ENCODE peak calls at places on chromosomes 3 and 15, in five cellular contexts. C is H1, M is GM12878, G is NT2/D1, Y is HepG2. X is an unnamed sample.

GRCh38 chr3:138459619-138460535 is 25.5 kb downstream of the ESYT3 start:
- DNase-seq in G (no peak), M (no peak), Y (no peak), C (peak), X (no peak)

GRCh38 chr15:40346579-40347558 is 4.0 kb upstream of the PHGR1 start:
- DNase-seq in M (no peak), C (no peak), G (no peak), Y (peak), X (no peak)

GRCh38 chr3:37777835-37778234 is 83.8 kb upstream of the CTDSPL start:
- DNase-seq in C (no peak), Y (no peak), G (no peak), M (no peak), X (no peak)

GRCh38 chr15:51075364-51075763 is 19.3 kb downstream of the TNFAIP8L3 start:
- DNase-seq in G (no peak), Y (no peak), M (no peak), C (no peak), X (no peak)

GRCh38 chr3:128447561-128448013 is 19.1 kb downstream of the DNAJB8 start:
- DNase-seq in C (no peak), G (no peak), M (peak), Y (no peak), X (no peak)

GRCh38 chr3:37257581-37257980 is 83.2 kb upstream of the LRRFIP2 start:
- DNase-seq in G (no peak), Y (no peak), M (no peak), C (no peak), X (no peak)

GRCh38 chr3:50737511-50738251 is 63.0 kb downstream of the DOCK3 start:
- DNase-seq in G (no peak), M (no peak), C (no peak), Y (no peak), X (no peak)

GRCh38 chr3:69161587-69162196 is 39.3 kb upstream of the LMOD3 start:
- DNase-seq in C (no peak), G (no peak), Y (peak), M (peak), X (peak)

GRCh38 chr3:108090066-108090700 is 648 bp downstream of the CD47 start:
- DNase-seq in C (peak), Y (no peak), G (no peak), M (no peak), X (no peak)
- TF ChIP-seq SUZ12 in C (peak), Y (no peak), G (no peak), M (no peak), X (no peak)

GRCh38 chr15:73681073-73681472 is 3.1 kb upstream of the CD276 start:
- DNase-seq in M (no peak), G (no peak), Y (no peak), C (no peak), X (no peak)
- TF ChIP-seq SUZ12 in M (no peak), G (no peak), Y (no peak), C (no peak), X (no peak)

GRCh38 chr3:49718419-49719213 is 868 bp downstream of the AMIGO3 start:
- DNase-seq in G (no peak), Y (no peak), M (no peak), C (peak), X (no peak)
- TF ChIP-seq SUZ12 in G (no peak), Y (no peak), M (no peak), C (no peak), X (no peak)

GRCh38 chr3:114565201-114565600 is 271.4 kb downstream of the TIGIT start:
- DNase-seq in M (no peak), C (no peak), Y (no peak), G (no peak), X (no peak)
- TF ChIP-seq SUZ12 in M (no peak), C (no peak), Y (no peak), G (no peak), X (no peak)

GRCh38 chr15:82046668-82047492 is 1.1 kb upstream of the MEX3B start:
- DNase-seq in G (peak), Y (peak), M (no peak), C (peak), X (peak)
- TF ChIP-seq SUZ12 in G (no peak), Y (no peak), M (no peak), C (no peak), X (no peak)